ENCODE peak calls at places on chromosomes 3 and 15, in four cellular contexts. Z is AG20443; O is activated CD4-positive, alpha-beta T cell treated with anti-CD3 and anti-CD28 coated beads, Interleukin-2, amount 50 U/mL, for 48 hours; L is SK-MEL-5. R is an unnamed sample.

GRCh38 chr15:25763206-25763880 is 99.8 kb downstream of the ATP10A start:
- DNase-seq in Z (no peak), O (no peak), L (no peak), R (no peak)

GRCh38 chr3:185701891-185702563 is 115.9 kb downstream of the SENP2 start:
- DNase-seq in Z (no peak), O (no peak), L (peak; percentile 61), R (no peak)

GRCh38 chr15:56390739-56391267 is 25.6 kb downstream of the TEX9 start:
- DNase-seq in Z (no peak), O (no peak), L (no peak), R (no peak)

GRCh38 chr3:15557511-15557946 is 36.0 kb upstream of the COLQ start:
- DNase-seq in Z (peak; percentile 72), O (peak; percentile 59), L (peak; percentile 84), R (peak; percentile 35)

GRCh38 chr3:212432-212831 is 15.9 kb downstream of the CHL1 start:
- DNase-seq in Z (no peak), O (no peak), L (no peak), R (no peak)

GRCh38 chr3:64267774-64268604 is 42.7 kb upstream of the PRICKLE2 start:
- DNase-seq in Z (peak; percentile 84), O (no peak), L (no peak), R (no peak)

GRCh38 chr3:108221403-108221802 is 821 bp downstream of the IFT57 start:
- DNase-seq in Z (no peak), O (no peak), L (no peak), R (no peak)

GRCh38 chr3:170467007-170467406 is 48.3 kb downstream of the CLDN11 start:
- DNase-seq in Z (no peak), O (no peak), L (no peak), R (no peak)

GRCh38 chr15:91520848-91521247 is 332.7 kb upstream of the SLCO3A1 start:
- DNase-seq in Z (no peak), O (no peak), L (no peak), R (no peak)